ENCODE peak calls at places on chromosomes 11 and 22, in four cellular contexts. Y, A, L and D are unnamed samples. For H3K9me3, the result is how much of the 10 kb centered on the place peaks cover.

GRCh38 chr11:61569701-61570100 is 11.2 kb downstream of the SYT7 start:
- DNase-seq in Y (no peak), A (no peak), L (no peak), D (no peak)

GRCh38 chr11:11227686-11228085 is 125.4 kb downstream of the CSNK2A3 start:
- DNase-seq in A (no peak), Y (no peak), L (no peak), D (no peak)

GRCh38 chr22:38348751-38349496 is 31.7 kb upstream of the CSNK1E start:
- DNase-seq in L (no peak), Y (no peak), A (peak), D (no peak)

GRCh38 chr22:21009638-21010425 is 5.1 kb upstream of the P2RX6 start:
- DNase-seq in A (peak), L (peak), Y (peak), D (no peak)

GRCh38 chr11:117984471-117984870 is 1.7 kb upstream of the IL10RA start:
- DNase-seq in A (no peak), Y (no peak), L (no peak), D (no peak)

GRCh38 chr11:94537051-94537600 is 6.6 kb upstream of the FUT4 start:
- DNase-seq in L (no peak), A (no peak), Y (peak), D (no peak)

GRCh38 chr22:37566903-37567798 is 6.9 kb downstream of the CDC42EP1 start:
- DNase-seq in Y (peak), L (peak), A (peak), D (peak)

GRCh38 chr22:37007666-37008065 is 11.6 kb downstream of the TST start:
- DNase-seq in Y (no peak), L (no peak), A (no peak), D (no peak)

GRCh38 chr22:19843107-19843856 is 11.4 kb downstream of the GNB1L start:
- DNase-seq in Y (no peak), L (no peak), A (no peak), D (no peak)

GRCh38 chr22:39489094-39490068 is 12.7 kb upstream of the MIEF1 start:
- DNase-seq in A (peak), Y (no peak), L (no peak), D (no peak)

GRCh38 chr22:28911777-28912669 is 28.7 kb downstream of the ZNRF3 start:
- DNase-seq in Y (peak), L (no peak), A (no peak), D (no peak)

GRCh38 chr11:64057890-64058289 is 22.2 kb downstream of the FLRT1 start:
- DNase-seq in A (no peak), Y (no peak), L (no peak), D (no peak)

GRCh38 chr22:35629406-35630234 is 12.5 kb upstream of the MB start:
- DNase-seq in A (peak), L (peak), Y (peak), D (no peak)

GRCh38 chr22:29041408-29041807 is 20.2 kb downstream of the C22orf31 start:
- DNase-seq in L (no peak), Y (no peak), A (no peak), D (no peak)

GRCh38 chr11:120564573-120565301 is 53.2 kb downstream of the GRIK4 start:
- DNase-seq in L (no peak), A (no peak), Y (no peak), D (no peak)

GRCh38 chr11:113111156-113111555 is 149.9 kb downstream of the NCAM1 start:
- DNase-seq in Y (no peak), A (no peak), L (no peak), D (no peak)

GRCh38 chr22:37996515-37997246 is 12.3 kb upstream of the SOX10 start:
- DNase-seq in L (no peak), A (no peak), Y (no peak), D (no peak)

GRCh38 chr22:18133452-18133851 is 16.5 kb upstream of the USP18 start:
- DNase-seq in L (no peak), Y (no peak), A (no peak), D (no peak)

GRCh38 chr11:102111011-102111786 is 952 bp downstream of the YAP1 start:
- DNase-seq in L (peak), A (peak), Y (peak), D (no peak)

GRCh38 chr11:65456418-65456817 is 33.8 kb downstream of the NEAT1 start:
- DNase-seq in A (no peak), Y (no peak), L (no peak), D (no peak)
- H3K4me3 ChIP-seq in A (no peak), Y (peak), L (no peak), D (no peak)

DNA sequence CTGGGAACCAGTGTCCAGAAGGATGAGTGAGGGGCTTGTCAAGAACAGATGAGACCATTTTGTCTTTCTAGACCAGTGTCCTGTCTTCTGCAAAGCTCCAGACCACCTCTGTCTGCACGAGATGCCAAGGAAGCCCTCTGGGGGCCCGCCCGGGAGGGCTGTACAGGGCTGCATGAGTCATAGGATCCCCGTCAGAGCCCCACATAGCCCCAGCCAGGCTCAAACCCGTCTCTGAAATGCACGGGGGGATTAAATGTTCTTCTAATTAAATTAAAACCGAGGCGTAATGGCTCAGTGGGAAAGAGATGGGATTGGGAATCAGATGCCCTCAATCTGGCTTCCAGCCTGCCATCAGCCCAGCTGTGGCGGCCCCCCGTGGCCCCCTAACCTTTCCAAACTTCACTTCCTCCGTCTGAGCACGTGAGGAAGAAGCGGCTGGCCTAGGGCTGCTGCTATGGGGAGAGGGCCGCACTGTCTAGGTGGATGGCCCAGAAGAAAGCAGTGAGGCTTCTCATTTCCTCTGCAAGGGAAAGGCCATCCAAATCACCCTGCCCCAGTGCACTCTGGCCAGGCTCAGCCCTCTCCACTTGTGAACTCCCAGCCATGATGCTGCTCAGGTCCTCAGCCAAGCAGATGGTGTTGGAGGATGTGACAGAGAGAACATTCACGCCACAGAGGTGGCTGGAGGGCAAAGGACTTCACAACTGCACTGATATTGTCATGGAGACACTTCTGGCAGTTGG is 32.8 kb downstream of the KCNQ1OT1 start:
- DNase-seq in A (peak), L (no peak), Y (no peak), D (no peak)
- H3K9me3 ChIP-seq in A (under half), L (under half), Y (under half), D (under half)

DNA sequence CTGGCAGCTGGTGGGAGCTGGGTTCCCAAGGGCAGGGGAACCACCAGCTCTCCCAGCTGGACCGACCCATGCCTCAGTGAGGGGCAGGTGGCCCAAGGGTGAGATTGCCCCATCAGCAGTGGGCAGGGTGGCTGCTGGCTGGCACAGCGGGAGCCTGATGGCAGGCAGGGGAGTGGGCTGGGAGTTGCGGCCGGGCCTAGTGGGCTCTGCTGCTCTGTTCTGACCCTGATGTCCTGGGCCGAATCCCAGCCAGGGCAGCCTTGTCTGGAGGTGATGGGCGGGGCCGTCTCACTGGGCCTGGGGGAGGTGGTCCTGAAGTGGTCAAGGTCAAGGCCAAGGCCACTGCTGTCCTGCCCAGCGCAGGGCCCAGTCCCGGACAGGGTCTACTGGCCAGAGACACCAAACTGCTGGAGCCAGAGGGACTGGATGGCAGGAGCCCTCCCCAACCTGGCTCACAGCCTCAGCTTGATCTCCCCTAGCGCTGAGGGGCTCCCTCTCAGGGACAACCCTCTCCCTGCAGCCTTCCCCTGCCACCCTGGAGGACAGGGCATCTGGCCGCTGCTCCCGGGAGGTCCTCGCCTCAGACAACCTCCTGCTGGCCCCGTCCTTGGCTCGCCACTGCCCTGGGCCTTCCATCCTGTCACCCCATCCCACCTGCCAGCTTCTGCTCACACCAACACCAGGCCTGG is 26.5 kb upstream of the PPARA start:
- DNase-seq in A (no peak), L (no peak), Y (no peak), D (no peak)
- H3K4me3 ChIP-seq in A (no peak), L (no peak), Y (no peak), D (no peak)

DNA sequence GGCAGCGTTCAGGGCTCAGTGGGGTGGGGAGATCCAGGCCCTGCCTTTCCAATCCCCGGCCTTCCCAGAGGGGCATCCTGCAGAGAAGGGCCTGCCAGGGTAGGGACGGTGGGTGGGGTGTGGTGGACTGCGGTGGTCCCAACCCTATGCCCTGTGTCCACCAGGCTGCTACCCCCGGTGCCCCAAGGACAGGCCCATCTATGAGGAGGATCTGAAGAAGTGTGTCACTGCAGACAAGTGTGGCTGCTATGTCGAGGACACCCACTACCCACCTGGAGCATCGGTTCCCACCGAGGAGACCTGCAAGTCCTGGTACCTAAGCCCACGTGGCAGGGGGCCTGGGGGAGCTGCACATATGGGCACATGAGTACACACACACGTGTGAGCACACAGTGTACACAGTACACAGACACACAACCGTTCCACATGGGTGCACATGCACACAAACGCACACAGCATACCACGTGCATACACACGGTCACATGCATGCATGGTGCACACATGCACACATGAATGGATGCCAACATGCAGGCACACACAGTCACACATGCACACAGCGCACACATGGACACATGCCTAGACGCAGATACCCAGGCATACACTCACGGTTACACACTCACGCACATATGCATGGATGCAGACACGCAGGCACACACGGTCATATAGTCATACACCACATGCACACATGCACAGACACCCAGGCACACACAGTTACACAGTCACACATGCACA is 16.1 kb downstream of the MUC2 start:
- DNase-seq in L (no peak), Y (no peak), A (peak), D (no peak)
- H3K9me3 ChIP-seq in L (under half), Y (under half), A (under half), D (under half)

GRCh38 chr11:131581006-131581405 is 210.6 kb downstream of the NTM start:
- DNase-seq in Y (no peak), L (no peak), A (no peak), D (no peak)
- H3K4me3 ChIP-seq in Y (no peak), L (no peak), A (no peak), D (no peak)

GRCh38 chr11:86302092-86302793 is at the start of gene HIKESHI:
- DNase-seq in L (peak), A (peak), Y (peak), D (peak)
- H3K9me3 ChIP-seq in L (under half), A (under half), Y (under half), D (under half)

GRCh38 chr11:35583843-35584242 is 34.4 kb upstream of the FJX1 start:
- DNase-seq in L (no peak), A (no peak), Y (no peak), D (no peak)

GRCh38 chr11:35582033-35582432 is 36.2 kb upstream of the FJX1 start:
- DNase-seq in L (no peak), Y (no peak), A (no peak), D (no peak)

GRCh38 chr11:35584321-35584720 is 33.9 kb upstream of the FJX1 start:
- DNase-seq in Y (peak), L (no peak), A (no peak), D (no peak)

GRCh38 chr11:35585411-35585810 is 32.8 kb upstream of the FJX1 start:
- DNase-seq in L (no peak), A (no peak), Y (no peak), D (no peak)

DNA sequence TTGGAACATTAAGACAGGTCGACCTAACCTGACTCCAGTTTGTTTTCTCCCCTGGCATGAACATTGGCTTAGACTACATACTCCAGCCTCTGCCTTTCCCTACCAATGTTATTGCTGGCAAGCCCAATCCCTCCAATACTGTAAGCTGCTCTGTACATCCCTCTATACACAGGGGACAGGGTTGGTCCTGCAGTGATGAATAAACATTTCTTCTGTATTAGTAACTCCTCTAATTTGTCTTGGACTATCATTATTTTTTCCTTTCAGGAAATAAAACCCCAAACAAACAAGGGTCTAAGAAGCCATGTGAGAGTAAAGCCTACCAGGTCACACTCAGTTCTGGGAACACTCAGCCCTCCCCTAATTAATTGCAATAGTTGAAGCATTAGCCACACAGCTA is 35.1 kb upstream of the FJX1 start:
- DNase-seq in L (no peak), A (no peak), Y (peak), D (no peak)
- H3K4me3 ChIP-seq in L (no peak), A (no peak), Y (no peak), D (no peak)

GRCh38 chr11:70578371-70578770 is 180.0 kb downstream of the CTTN start:
- DNase-seq in Y (no peak), A (peak), L (no peak), D (no peak)
- H3K9me3 ChIP-seq in Y (under half), A (under half), L (under half), D (under half)

GRCh38 chr11:76276773-76277155 is 70.5 kb upstream of the WNT11 start:
- DNase-seq in L (no peak), Y (no peak), A (no peak), D (no peak)
- H3K4me3 ChIP-seq in L (no peak), Y (no peak), A (no peak), D (no peak)

GRCh38 chr11:83680351-83680750 is 394.2 kb upstream of the CCDC90B start:
- DNase-seq in A (no peak), L (no peak), Y (no peak), D (no peak)
- H3K9me3 ChIP-seq in A (under half), L (under half), Y (under half), D (under half)